ENCODE peak calls at places on chromosome 12, in seven cellular contexts. A is endodermal cell; L is left kidney; T is HuH-7; O is fibroblast of villous mesenchyme; X is central memory CD4-positive, alpha-beta T cell; P is right cardiac atrium. J is an unnamed sample.

GRCh38 chr12:24021164-24021502 is 71.7 kb upstream of the SOX5 start:
- DNase-seq in A (no peak), L (no peak), T (no peak), O (no peak), X (no peak), P (no peak), J (no peak)

GRCh38 chr12:16449459-16449858 is 102.0 kb downstream of the MGST1 start:
- DNase-seq in A (no peak), L (no peak), T (no peak), O (peak; percentile 4), X (no peak), P (no peak), J (no peak)

GRCh38 chr12:67632005-67632404 is 16.5 kb upstream of the DYRK2 start:
- DNase-seq in A (no peak), L (peak; percentile 44), T (no peak), O (no peak), X (no peak), P (no peak), J (no peak)

GRCh38 chr12:65155784-65156183 is 13.6 kb upstream of the LEMD3 start:
- DNase-seq in A (no peak), L (no peak), T (no peak), O (no peak), X (no peak), P (no peak), J (no peak)

GRCh38 chr12:71441350-71441748 is 1.8 kb downstream of the LGR5 start:
- DNase-seq in A (no peak), L (no peak), T (no peak), O (no peak), X (no peak), P (no peak), J (no peak)

GRCh38 chr12:40300490-40300889 is 75.7 kb downstream of the LRRK2 start:
- DNase-seq in A (no peak), L (no peak), T (no peak), O (no peak), X (no peak), P (no peak), J (no peak)

GRCh38 chr12:51910168-51910567 is 2.9 kb downstream of the ACVRL1 start:
- DNase-seq in A (no peak), L (no peak), T (no peak), O (no peak), X (no peak), P (no peak), J (no peak)

GRCh38 chr12:124764870-124765570 is 98.6 kb downstream of the SCARB1 start:
- DNase-seq in A (no peak), L (no peak), T (no peak), O (peak; percentile 99), X (no peak), P (no peak), J (peak; percentile 80)

GRCh38 chr12:77888611-77889010 is 57.9 kb downstream of the NAV3 start:
- DNase-seq in A (no peak), L (no peak), T (no peak), O (peak; percentile 41), X (no peak), P (no peak), J (no peak)

GRCh38 chr12:14852880-14853279 is 9.6 kb upstream of the ART4 start:
- DNase-seq in A (no peak), L (no peak), T (no peak), O (no peak), X (no peak), P (no peak), J (no peak)

J was measured in NCI-H82.